ENCODE peak calls at places on chromosomes 2 and 18, in four cellular contexts. U is ovary, Y is PC-9, N is stomach. X is an unnamed sample.
A peak's percentile ranks its signal among the peaks of the same experiment; 100 is the strongest.

GRCh38 chr18:8718401-8718913 is 13.1 kb downstream of the MTCL1 start:
- DNase-seq in U (no peak), Y (no peak), N (no peak), X (no peak)

GRCh38 chr2:10194021-10194820 is 71.7 kb downstream of the RRM2 start:
- DNase-seq in U (no peak), Y (no peak), N (no peak), X (no peak)

GRCh38 chr2:179701524-179702110 is 159.8 kb downstream of the ZNF385B start:
- DNase-seq in U (no peak), Y (peak; percentile 50), N (no peak), X (no peak)

GRCh38 chr18:75336767-75337166 is 90.7 kb downstream of the SMIM21 start:
- DNase-seq in U (no peak), Y (no peak), N (no peak), X (no peak)

GRCh38 chr2:60554649-60555065 is 1.2 kb upstream of the BCL11A start:
- DNase-seq in U (no peak), Y (peak; percentile 8), N (no peak), X (no peak)

GRCh38 chr2:98805412-98806265 is 74.7 kb upstream of the MGAT4A start:
- DNase-seq in U (no peak), Y (no peak), N (no peak), X (peak; percentile 69)

GRCh38 chr2:5982911-5983310 is 290.7 kb downstream of the SOX11 start:
- DNase-seq in U (no peak), Y (no peak), N (no peak), X (no peak)

GRCh38 chr2:226475650-226476049 is 324.0 kb downstream of the IRS1 start:
- DNase-seq in U (no peak), Y (peak; percentile 8), N (no peak), X (no peak)

GRCh38 chr2:9565436-9566153 is 10.0 kb upstream of the ADAM17 start:
- DNase-seq in U (peak; percentile 91), Y (peak; percentile 60), N (peak; percentile 80), X (peak; percentile 85)

GRCh38 chr2:3285901-3286645 is 91.5 kb downstream of the EIPR1 start:
- DNase-seq in U (no peak), Y (no peak), N (peak; percentile 21), X (no peak)

GRCh38 chr2:227813562-227814353 is at the start of gene CCL20:
- DNase-seq in U (no peak), Y (no peak), N (no peak), X (no peak)

GRCh38 chr18:50286391-50287027 is 983 bp downstream of the CXXC1 start:
- DNase-seq in U (no peak), Y (no peak), N (no peak), X (no peak)

GRCh38 chr2:85838181-85838580 is 50.6 kb downstream of the ST3GAL5 start:
- DNase-seq in U (no peak), Y (no peak), N (no peak), X (no peak)

GRCh38 chr2:56132138-56132537 is 51.7 kb upstream of the CCDC85A start:
- DNase-seq in U (no peak), Y (no peak), N (no peak), X (no peak)

GRCh38 chr2:56128235-56128634 is 55.6 kb upstream of the CCDC85A start:
- DNase-seq in U (no peak), Y (no peak), N (no peak), X (no peak)

GRCh38 chr2:56127773-56128170 is 56.0 kb upstream of the CCDC85A start:
- DNase-seq in U (no peak), Y (no peak), N (no peak), X (no peak)

GRCh38 chr2:56133441-56133840 is 50.3 kb upstream of the CCDC85A start:
- DNase-seq in U (no peak), Y (no peak), N (no peak), X (no peak)

GRCh38 chr2:56130463-56131070 is 53.2 kb upstream of the CCDC85A start:
- DNase-seq in U (no peak), Y (peak; percentile 29), N (no peak), X (no peak)
- TF ChIP-seq CTCF in U (no peak), Y (peak; percentile 74), N (peak; percentile 27), X (peak; percentile 41)

DNA sequence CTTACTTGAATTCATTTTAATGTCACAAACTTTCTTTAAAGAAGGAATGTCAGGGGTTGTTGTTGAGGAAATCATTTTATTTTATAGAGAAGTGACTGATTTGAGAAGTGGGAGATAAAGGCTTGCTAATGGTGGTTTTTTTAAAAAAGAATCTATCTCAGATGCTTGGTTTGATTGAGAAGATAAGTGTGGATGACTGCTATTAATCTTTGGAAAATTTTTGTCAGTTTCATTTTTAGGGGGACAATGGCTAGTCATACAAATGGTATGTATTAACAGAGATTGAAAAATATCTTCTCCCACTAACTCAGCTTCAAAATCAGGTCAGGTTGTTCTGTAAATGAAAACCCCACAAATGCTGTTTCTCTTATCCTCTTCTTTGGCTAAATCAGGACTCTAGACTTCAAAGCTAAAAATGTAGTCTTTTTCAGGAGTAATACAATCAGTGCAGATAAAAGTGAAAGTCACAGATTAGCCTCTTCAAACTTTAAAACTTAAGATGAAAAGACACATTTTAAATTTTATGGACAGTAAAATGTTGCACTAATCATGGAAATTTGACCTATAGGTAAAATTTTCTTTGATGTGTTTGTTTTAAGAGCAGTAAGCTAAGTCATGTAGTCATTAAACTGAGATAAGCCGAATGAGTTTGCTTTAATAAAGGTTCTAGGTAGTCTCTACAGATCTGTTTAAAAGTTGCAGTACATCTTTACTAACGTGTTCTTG is 674.2 kb upstream of the VRK2 start:
- DNase-seq in U (no peak), Y (no peak), N (no peak), X (no peak)
- H3K4me3 ChIP-seq in U (no peak overlapping the region), Y (no peak overlapping the region), N (no peak overlapping the region), X (no peak overlapping the region)

DNA sequence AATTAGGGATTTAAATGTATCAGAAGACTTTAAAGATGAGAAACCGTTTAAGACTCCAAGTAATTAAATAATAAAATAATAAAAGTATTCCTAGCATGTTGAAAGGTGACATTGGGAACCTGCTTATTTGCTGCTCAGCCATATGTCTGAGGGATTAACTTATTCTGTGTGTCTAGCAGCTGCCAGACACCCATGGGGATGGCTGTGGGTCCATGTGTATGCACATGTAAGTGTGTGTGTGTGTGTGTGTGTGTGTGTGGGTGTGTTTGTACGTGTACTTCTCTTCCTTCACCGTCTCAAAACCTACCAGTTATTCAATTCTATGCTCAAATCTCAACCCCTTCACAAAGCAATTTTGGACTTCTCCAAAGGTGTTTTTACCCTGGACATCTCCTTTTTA is 124.5 kb downstream of the SETBP1 start:
- DNase-seq in U (no peak), Y (no peak), N (no peak), X (no peak)
- H3K27ac ChIP-seq in U (no peak overlapping the region), Y (no peak overlapping the region), N (peak overlapping the region; percentile 81), X (peak overlapping the region; percentile 85)

DNA sequence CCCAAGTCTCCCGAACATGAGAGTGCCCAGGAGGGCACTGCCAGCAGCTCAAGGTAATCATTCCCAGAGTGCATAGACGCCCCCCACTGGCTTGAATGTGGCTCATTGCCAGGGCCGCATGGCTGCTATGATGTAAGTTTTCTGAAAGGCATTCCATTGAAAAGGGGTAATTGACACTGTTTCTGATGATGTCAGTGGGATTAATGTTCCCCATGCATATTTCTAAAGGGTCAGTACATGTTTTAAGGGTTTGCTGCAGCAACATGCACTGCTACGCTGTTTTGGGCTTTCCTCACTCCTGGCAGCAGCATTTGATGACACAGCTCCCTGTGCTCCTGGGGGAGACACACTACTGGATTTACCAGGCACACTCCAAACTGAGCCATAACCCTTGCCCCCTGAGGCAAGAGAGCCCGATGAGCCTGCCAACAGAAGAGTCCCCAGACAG is 36.7 kb downstream of the KIAA2012 start:
- DNase-seq in U (peak; percentile 52), Y (no peak), N (no peak), X (no peak)
- TF ChIP-seq CTCF in U (no peak), Y (no peak), N (no peak), X (no peak)

DNA sequence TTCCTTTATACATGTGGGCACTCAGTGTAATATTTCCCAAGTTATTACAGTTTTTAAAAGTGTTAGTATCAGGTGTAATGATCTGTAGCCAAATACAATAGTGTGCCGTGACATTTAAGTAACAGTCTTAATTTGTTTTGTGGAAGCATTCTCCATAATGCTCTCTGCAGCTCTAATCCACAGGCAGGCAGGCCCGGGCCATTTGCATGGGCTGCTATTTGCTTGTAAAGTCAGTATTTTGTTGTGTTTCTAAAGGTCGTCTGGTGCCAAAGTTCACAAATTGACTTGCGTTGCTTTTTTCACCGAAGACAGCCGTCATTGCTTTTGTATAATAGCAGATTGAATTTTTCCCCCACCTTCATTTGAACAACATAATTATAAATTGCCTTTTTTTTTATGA is 153.0 kb downstream of the GBX2 start:
- DNase-seq in U (no peak), Y (no peak), N (no peak), X (no peak)
- H3K4me3 ChIP-seq in U (no peak overlapping the region), Y (no peak overlapping the region), N (no peak overlapping the region), X (no peak overlapping the region)

X was measured in coronary artery.